ENCODE peak calls at places on chromosome 22, in five cellular contexts. One of them, this sample, is unnamed.

GRCh38 chr22:18965526-18966421 is 29.7 kb upstream of the PRODH start:
- DNase-seq in progenitor cell of endocrine pancreas: no peak
- DNase-seq in AG04450: no peak
- DNase-seq in kidney epithelial cell: no peak
- DNase-seq in coronary artery: no peak
- DNase-seq in this sample: no peak

GRCh38 chr22:30874431-30875370 is 93.9 kb downstream of the MORC2 start:
- DNase-seq in coronary artery: no peak
- DNase-seq in kidney epithelial cell: no peak
- DNase-seq in progenitor cell of endocrine pancreas: no peak
- DNase-seq in AG04450: no peak
- DNase-seq in this sample: no peak

GRCh38 chr22:29478326-29479276 is 1.4 kb upstream of the NEFH start:
- DNase-seq in coronary artery: no peak
- DNase-seq in progenitor cell of endocrine pancreas: no peak
- DNase-seq in AG04450: no peak
- DNase-seq in kidney epithelial cell: no peak
- DNase-seq in this sample: no peak

GRCh38 chr22:18968011-18968749 is 32.1 kb upstream of the PRODH start:
- DNase-seq in AG04450: no peak
- DNase-seq in progenitor cell of endocrine pancreas: peak
- DNase-seq in kidney epithelial cell: no peak
- DNase-seq in coronary artery: no peak
- DNase-seq in this sample: no peak

GRCh38 chr22:31947296-31947695 is 3.0 kb downstream of the YWHAH start:
- DNase-seq in coronary artery: no peak
- DNase-seq in kidney epithelial cell: no peak
- DNase-seq in progenitor cell of endocrine pancreas: no peak
- DNase-seq in AG04450: no peak
- DNase-seq in this sample: no peak

GRCh38 chr22:29245626-29246385 is 22.0 kb downstream of the RHBDD3 start:
- DNase-seq in AG04450: peak
- DNase-seq in coronary artery: no peak
- DNase-seq in kidney epithelial cell: no peak
- DNase-seq in progenitor cell of endocrine pancreas: peak
- DNase-seq in this sample: no peak

GRCh38 chr22:37675930-37676571 is 615 bp downstream of the LGALS1 start:
- DNase-seq in progenitor cell of endocrine pancreas: no peak
- DNase-seq in coronary artery: no peak
- DNase-seq in kidney epithelial cell: no peak
- DNase-seq in AG04450: no peak
- DNase-seq in this sample: no peak

GRCh38 chr22:50176850-50177536 is 6.5 kb downstream of the PANX2 start:
- DNase-seq in progenitor cell of endocrine pancreas: no peak
- DNase-seq in coronary artery: no peak
- DNase-seq in kidney epithelial cell: no peak
- DNase-seq in AG04450: no peak
- DNase-seq in this sample: no peak

GRCh38 chr22:50228366-50228765 is 16.5 kb downstream of the TUBGCP6 start:
- DNase-seq in coronary artery: no peak
- DNase-seq in AG04450: no peak
- DNase-seq in kidney epithelial cell: no peak
- DNase-seq in progenitor cell of endocrine pancreas: no peak
- DNase-seq in this sample: no peak

GRCh38 chr22:45889539-45890350 is 87.2 kb downstream of the WNT7B start:
- DNase-seq in kidney epithelial cell: no peak
- DNase-seq in coronary artery: no peak
- DNase-seq in progenitor cell of endocrine pancreas: no peak
- DNase-seq in AG04450: no peak
- DNase-seq in this sample: no peak

GRCh38 chr22:21451545-21452520 is 15.4 kb upstream of the TMEM191C start:
- DNase-seq in progenitor cell of endocrine pancreas: no peak
- DNase-seq in AG04450: no peak
- DNase-seq in kidney epithelial cell: no peak
- DNase-seq in coronary artery: no peak
- DNase-seq in this sample: no peak

GRCh38 chr22:37465721-37466120 is 20.5 kb downstream of the MFNG start:
- DNase-seq in coronary artery: no peak
- DNase-seq in progenitor cell of endocrine pancreas: no peak
- DNase-seq in AG04450: no peak
- DNase-seq in kidney epithelial cell: no peak
- DNase-seq in this sample: no peak

GRCh38 chr22:33605201-33605600 is 315.1 kb downstream of the LARGE1 start:
- DNase-seq in AG04450: no peak
- DNase-seq in kidney epithelial cell: no peak
- DNase-seq in progenitor cell of endocrine pancreas: no peak
- DNase-seq in coronary artery: no peak
- DNase-seq in this sample: no peak

GRCh38 chr22:25929479-25929878 is 187.5 kb downstream of the MYO18B start:
- DNase-seq in coronary artery: no peak
- DNase-seq in kidney epithelial cell: no peak
- DNase-seq in AG04450: no peak
- DNase-seq in progenitor cell of endocrine pancreas: no peak
- DNase-seq in this sample: no peak

GRCh38 chr22:50571264-50572175 is 6.7 kb downstream of the CPT1B start:
- DNase-seq in kidney epithelial cell: no peak
- DNase-seq in progenitor cell of endocrine pancreas: no peak
- DNase-seq in AG04450: no peak
- DNase-seq in coronary artery: no peak
- DNase-seq in this sample: no peak

GRCh38 chr22:27150530-27150909 is 493.1 kb downstream of the MIAT start:
- DNase-seq in AG04450: no peak
- DNase-seq in progenitor cell of endocrine pancreas: no peak
- DNase-seq in kidney epithelial cell: no peak
- DNase-seq in coronary artery: no peak
- DNase-seq in this sample: no peak

GRCh38 chr22:29157759-29158535 is 47.7 kb upstream of the EMID1 start:
- DNase-seq in progenitor cell of endocrine pancreas: no peak
- DNase-seq in kidney epithelial cell: no peak
- DNase-seq in coronary artery: peak
- DNase-seq in AG04450: no peak
- DNase-seq in this sample: no peak

GRCh38 chr22:25869771-25870170 is 127.8 kb downstream of the MYO18B start:
- DNase-seq in coronary artery: peak
- DNase-seq in AG04450: no peak
- DNase-seq in progenitor cell of endocrine pancreas: no peak
- DNase-seq in kidney epithelial cell: no peak
- DNase-seq in this sample: no peak

GRCh38 chr22:48257690-48258065 is 1495.2 kb downstream of the TBC1D22A start:
- DNase-seq in progenitor cell of endocrine pancreas: no peak
- DNase-seq in kidney epithelial cell: no peak
- DNase-seq in AG04450: no peak
- DNase-seq in coronary artery: no peak
- DNase-seq in this sample: no peak

GRCh38 chr22:40031766-40032470 is 37.2 kb downstream of the FAM83F start:
- DNase-seq in AG04450: no peak
- DNase-seq in kidney epithelial cell: no peak
- DNase-seq in coronary artery: no peak
- DNase-seq in progenitor cell of endocrine pancreas: no peak
- DNase-seq in this sample: no peak

GRCh38 chr22:50520826-50521453 is 4.5 kb downstream of the SCO2 start:
- DNase-seq in AG04450: no peak
- DNase-seq in coronary artery: peak
- DNase-seq in progenitor cell of endocrine pancreas: no peak
- DNase-seq in kidney epithelial cell: no peak
- DNase-seq in this sample: no peak

GRCh38 chr22:32546480-32546879 is 71.9 kb downstream of the FBXO7 start:
- DNase-seq in kidney epithelial cell: no peak
- DNase-seq in progenitor cell of endocrine pancreas: no peak
- DNase-seq in coronary artery: no peak
- DNase-seq in AG04450: no peak
- DNase-seq in this sample: no peak

GRCh38 chr22:20777420-20778177 is 3.7 kb downstream of the SERPIND1 start:
- DNase-seq in AG04450: peak
- DNase-seq in coronary artery: no peak
- DNase-seq in kidney epithelial cell: peak
- DNase-seq in progenitor cell of endocrine pancreas: no peak
- DNase-seq in this sample: no peak

GRCh38 chr22:49068861-49069260 is 758.8 kb downstream of the BRD1 start:
- DNase-seq in AG04450: no peak
- DNase-seq in kidney epithelial cell: no peak
- DNase-seq in coronary artery: no peak
- DNase-seq in progenitor cell of endocrine pancreas: no peak
- DNase-seq in this sample: no peak

GRCh38 chr22:25447067-25447688 is 117.3 kb upstream of the GRK3 start:
- DNase-seq in coronary artery: no peak
- DNase-seq in progenitor cell of endocrine pancreas: no peak
- DNase-seq in kidney epithelial cell: no peak
- DNase-seq in AG04450: no peak
- DNase-seq in this sample: no peak

GRCh38 chr22:35947794-35948425 is 80.7 kb downstream of the RBFOX2 start:
- DNase-seq in kidney epithelial cell: no peak
- DNase-seq in AG04450: peak
- DNase-seq in coronary artery: no peak
- DNase-seq in progenitor cell of endocrine pancreas: no peak
- DNase-seq in this sample: no peak

GRCh38 chr22:41237707-41238569 is 2.8 kb downstream of the CHADL start:
- DNase-seq in kidney epithelial cell: peak
- DNase-seq in progenitor cell of endocrine pancreas: peak
- DNase-seq in AG04450: no peak
- DNase-seq in coronary artery: no peak
- DNase-seq in this sample: peak

GRCh38 chr22:34427436-34427835 is 507.2 kb upstream of the LARGE1 start:
- DNase-seq in kidney epithelial cell: no peak
- DNase-seq in AG04450: no peak
- DNase-seq in coronary artery: no peak
- DNase-seq in progenitor cell of endocrine pancreas: no peak
- DNase-seq in this sample: no peak

GRCh38 chr22:30947163-30947820 is 21.3 kb downstream of the MORC2 start:
- DNase-seq in AG04450: no peak
- DNase-seq in progenitor cell of endocrine pancreas: no peak
- DNase-seq in kidney epithelial cell: no peak
- DNase-seq in coronary artery: no peak
- DNase-seq in this sample: no peak

GRCh38 chr22:36327922-36328551 is 59.7 kb downstream of the MYH9 start:
- DNase-seq in progenitor cell of endocrine pancreas: no peak
- DNase-seq in AG04450: peak
- DNase-seq in kidney epithelial cell: no peak
- DNase-seq in coronary artery: peak
- DNase-seq in this sample: no peak

GRCh38 chr22:31199187-31199586 is 12.9 kb upstream of the LIMK2 start:
- DNase-seq in coronary artery: no peak
- DNase-seq in progenitor cell of endocrine pancreas: no peak
- DNase-seq in kidney epithelial cell: no peak
- DNase-seq in AG04450: no peak
- DNase-seq in this sample: no peak

GRCh38 chr22:28222976-28223375 is 303.9 kb upstream of the PITPNB start:
- DNase-seq in progenitor cell of endocrine pancreas: no peak
- DNase-seq in AG04450: no peak
- DNase-seq in coronary artery: no peak
- DNase-seq in kidney epithelial cell: no peak
- DNase-seq in this sample: no peak